ENCODE peak calls at places on chromosomes 16 and 17, in eight cellular contexts. One of them, this sample, is unnamed.

GRCh38 chr17:10550014-10550413 is 556 bp upstream of the MYH2 start:
- DNase-seq in HT-29: no peak
- DNase-seq in stimulated activated naive CD8-positive, alpha-beta T cell treated with anti-CD3 and anti-CD28 coated beads, Interleukin-15, amount 100 ng/mL, for 72 hours: no peak
- DNase-seq in NCI-H1436 treated with DMSO at 0.1 percent for 48 hours: no peak
- DNase-seq in astrocyte of the spinal cord: no peak
- DNase-seq in hypothalamus: no peak
- DNase-seq in T47D: no peak
- DNase-seq in glutamatergic neuron: no peak
- DNase-seq in this sample: no peak

GRCh38 chr16:27485811-27486210 is 63.9 kb downstream of the GTF3C1 start:
- DNase-seq in stimulated activated naive CD8-positive, alpha-beta T cell treated with anti-CD3 and anti-CD28 coated beads, Interleukin-15, amount 100 ng/mL, for 72 hours: no peak
- DNase-seq in glutamatergic neuron: no peak
- DNase-seq in T47D: no peak
- DNase-seq in NCI-H1436 treated with DMSO at 0.1 percent for 48 hours: no peak
- DNase-seq in astrocyte of the spinal cord: no peak
- DNase-seq in HT-29: no peak
- DNase-seq in hypothalamus: no peak
- DNase-seq in this sample: no peak

GRCh38 chr17:75843577-75844529 is at the start of gene UNC13D:
- DNase-seq in astrocyte of the spinal cord: no peak
- DNase-seq in NCI-H1436 treated with DMSO at 0.1 percent for 48 hours: no peak
- DNase-seq in HT-29: peak; percentile 50
- DNase-seq in T47D: no peak
- DNase-seq in hypothalamus: no peak
- DNase-seq in stimulated activated naive CD8-positive, alpha-beta T cell treated with anti-CD3 and anti-CD28 coated beads, Interleukin-15, amount 100 ng/mL, for 72 hours: peak; percentile 55
- DNase-seq in glutamatergic neuron: peak; percentile 21
- DNase-seq in this sample: no peak

GRCh38 chr17:20611314-20611713 is 31.8 kb downstream of the CDRT15L2 start:
- DNase-seq in astrocyte of the spinal cord: no peak
- DNase-seq in glutamatergic neuron: no peak
- DNase-seq in HT-29: no peak
- DNase-seq in NCI-H1436 treated with DMSO at 0.1 percent for 48 hours: no peak
- DNase-seq in hypothalamus: no peak
- DNase-seq in stimulated activated naive CD8-positive, alpha-beta T cell treated with anti-CD3 and anti-CD28 coated beads, Interleukin-15, amount 100 ng/mL, for 72 hours: no peak
- DNase-seq in T47D: no peak
- DNase-seq in this sample: no peak

GRCh38 chr16:65070831-65071230 is 51.0 kb downstream of the CDH11 start:
- DNase-seq in stimulated activated naive CD8-positive, alpha-beta T cell treated with anti-CD3 and anti-CD28 coated beads, Interleukin-15, amount 100 ng/mL, for 72 hours: no peak
- DNase-seq in T47D: no peak
- DNase-seq in NCI-H1436 treated with DMSO at 0.1 percent for 48 hours: no peak
- DNase-seq in HT-29: peak; percentile 12
- DNase-seq in hypothalamus: peak; percentile 88
- DNase-seq in glutamatergic neuron: no peak
- DNase-seq in astrocyte of the spinal cord: peak; percentile 97
- DNase-seq in this sample: peak; percentile 100

GRCh38 chr17:1803280-1803679 is 26.4 kb downstream of the SMYD4 start:
- DNase-seq in T47D: no peak
- DNase-seq in hypothalamus: no peak
- DNase-seq in NCI-H1436 treated with DMSO at 0.1 percent for 48 hours: no peak
- DNase-seq in HT-29: no peak
- DNase-seq in stimulated activated naive CD8-positive, alpha-beta T cell treated with anti-CD3 and anti-CD28 coated beads, Interleukin-15, amount 100 ng/mL, for 72 hours: no peak
- DNase-seq in astrocyte of the spinal cord: no peak
- DNase-seq in glutamatergic neuron: no peak
- DNase-seq in this sample: no peak

GRCh38 chr17:59513934-59514841 is 51.2 kb upstream of the DHX40 start:
- DNase-seq in T47D: no peak
- DNase-seq in NCI-H1436 treated with DMSO at 0.1 percent for 48 hours: peak; percentile 98
- DNase-seq in stimulated activated naive CD8-positive, alpha-beta T cell treated with anti-CD3 and anti-CD28 coated beads, Interleukin-15, amount 100 ng/mL, for 72 hours: no peak
- DNase-seq in glutamatergic neuron: peak; percentile 29
- DNase-seq in hypothalamus: no peak
- DNase-seq in HT-29: peak; percentile 95
- DNase-seq in astrocyte of the spinal cord: peak; percentile 64
- DNase-seq in this sample: peak; percentile 91

GRCh38 chr17:64718058-64718457 is 56.0 kb upstream of the SMURF2 start:
- DNase-seq in stimulated activated naive CD8-positive, alpha-beta T cell treated with anti-CD3 and anti-CD28 coated beads, Interleukin-15, amount 100 ng/mL, for 72 hours: no peak
- DNase-seq in T47D: no peak
- DNase-seq in HT-29: no peak
- DNase-seq in hypothalamus: no peak
- DNase-seq in astrocyte of the spinal cord: no peak
- DNase-seq in glutamatergic neuron: no peak
- DNase-seq in NCI-H1436 treated with DMSO at 0.1 percent for 48 hours: no peak
- DNase-seq in this sample: no peak

GRCh38 chr16:88941933-88942909 is 34.8 kb downstream of the CBFA2T3 start:
- DNase-seq in hypothalamus: peak; percentile 14
- DNase-seq in astrocyte of the spinal cord: no peak
- DNase-seq in NCI-H1436 treated with DMSO at 0.1 percent for 48 hours: no peak
- DNase-seq in glutamatergic neuron: peak; percentile 88
- DNase-seq in stimulated activated naive CD8-positive, alpha-beta T cell treated with anti-CD3 and anti-CD28 coated beads, Interleukin-15, amount 100 ng/mL, for 72 hours: peak; percentile 57
- DNase-seq in T47D: peak; percentile 94
- DNase-seq in HT-29: no peak
- DNase-seq in this sample: peak; percentile 15

GRCh38 chr17:13429201-13429600 is 172.5 kb downstream of the HS3ST3A1 start:
- DNase-seq in T47D: no peak
- DNase-seq in stimulated activated naive CD8-positive, alpha-beta T cell treated with anti-CD3 and anti-CD28 coated beads, Interleukin-15, amount 100 ng/mL, for 72 hours: no peak
- DNase-seq in HT-29: no peak
- DNase-seq in hypothalamus: no peak
- DNase-seq in NCI-H1436 treated with DMSO at 0.1 percent for 48 hours: no peak
- DNase-seq in astrocyte of the spinal cord: peak; percentile 70
- DNase-seq in glutamatergic neuron: no peak
- DNase-seq in this sample: peak; percentile 73

GRCh38 chr16:31344712-31345111 is 10.3 kb upstream of the ITGAX start:
- DNase-seq in T47D: no peak
- DNase-seq in stimulated activated naive CD8-positive, alpha-beta T cell treated with anti-CD3 and anti-CD28 coated beads, Interleukin-15, amount 100 ng/mL, for 72 hours: no peak
- DNase-seq in astrocyte of the spinal cord: no peak
- DNase-seq in glutamatergic neuron: no peak
- DNase-seq in hypothalamus: no peak
- DNase-seq in HT-29: no peak
- DNase-seq in NCI-H1436 treated with DMSO at 0.1 percent for 48 hours: no peak
- DNase-seq in this sample: no peak

GRCh38 chr16:66543541-66543940 is 6.4 kb downstream of the TK2 start:
- DNase-seq in T47D: no peak
- DNase-seq in HT-29: no peak
- DNase-seq in NCI-H1436 treated with DMSO at 0.1 percent for 48 hours: no peak
- DNase-seq in astrocyte of the spinal cord: no peak
- DNase-seq in stimulated activated naive CD8-positive, alpha-beta T cell treated with anti-CD3 and anti-CD28 coated beads, Interleukin-15, amount 100 ng/mL, for 72 hours: no peak
- DNase-seq in glutamatergic neuron: no peak
- DNase-seq in hypothalamus: no peak
- DNase-seq in this sample: no peak

GRCh38 chr16:77223184-77223583 is 24.0 kb downstream of the SYCE1L start:
- DNase-seq in HT-29: peak; percentile 39
- DNase-seq in hypothalamus: no peak
- DNase-seq in astrocyte of the spinal cord: no peak
- DNase-seq in T47D: no peak
- DNase-seq in glutamatergic neuron: no peak
- DNase-seq in stimulated activated naive CD8-positive, alpha-beta T cell treated with anti-CD3 and anti-CD28 coated beads, Interleukin-15, amount 100 ng/mL, for 72 hours: peak; percentile 13
- DNase-seq in NCI-H1436 treated with DMSO at 0.1 percent for 48 hours: no peak
- DNase-seq in this sample: no peak

GRCh38 chr16:29825145-29826044 is 5.1 kb downstream of the MVP start:
- DNase-seq in NCI-H1436 treated with DMSO at 0.1 percent for 48 hours: no peak
- DNase-seq in glutamatergic neuron: peak; percentile 84
- DNase-seq in HT-29: peak; percentile 75
- DNase-seq in stimulated activated naive CD8-positive, alpha-beta T cell treated with anti-CD3 and anti-CD28 coated beads, Interleukin-15, amount 100 ng/mL, for 72 hours: no peak
- DNase-seq in hypothalamus: no peak
- DNase-seq in astrocyte of the spinal cord: peak; percentile 92
- DNase-seq in T47D: no peak
- DNase-seq in this sample: peak; percentile 87

GRCh38 chr17:76670020-76670707 is 26.6 kb upstream of the ST6GALNAC1 start:
- DNase-seq in HT-29: no peak
- DNase-seq in NCI-H1436 treated with DMSO at 0.1 percent for 48 hours: no peak
- DNase-seq in T47D: no peak
- DNase-seq in astrocyte of the spinal cord: peak; percentile 34
- DNase-seq in glutamatergic neuron: no peak
- DNase-seq in hypothalamus: no peak
- DNase-seq in stimulated activated naive CD8-positive, alpha-beta T cell treated with anti-CD3 and anti-CD28 coated beads, Interleukin-15, amount 100 ng/mL, for 72 hours: no peak
- DNase-seq in this sample: peak; percentile 75

GRCh38 chr17:17766351-17767095 is 70.3 kb downstream of the SREBF1 start:
- DNase-seq in HT-29: no peak
- DNase-seq in astrocyte of the spinal cord: no peak
- DNase-seq in stimulated activated naive CD8-positive, alpha-beta T cell treated with anti-CD3 and anti-CD28 coated beads, Interleukin-15, amount 100 ng/mL, for 72 hours: no peak
- DNase-seq in glutamatergic neuron: no peak
- DNase-seq in NCI-H1436 treated with DMSO at 0.1 percent for 48 hours: no peak
- DNase-seq in hypothalamus: no peak
- DNase-seq in T47D: no peak
- DNase-seq in this sample: no peak

GRCh38 chr17:61072648-61073047 is 327.0 kb upstream of the TBX2 start:
- DNase-seq in hypothalamus: no peak
- DNase-seq in HT-29: no peak
- DNase-seq in NCI-H1436 treated with DMSO at 0.1 percent for 48 hours: no peak
- DNase-seq in T47D: peak; percentile 5
- DNase-seq in glutamatergic neuron: no peak
- DNase-seq in stimulated activated naive CD8-positive, alpha-beta T cell treated with anti-CD3 and anti-CD28 coated beads, Interleukin-15, amount 100 ng/mL, for 72 hours: no peak
- DNase-seq in astrocyte of the spinal cord: no peak
- DNase-seq in this sample: peak; percentile 41

GRCh38 chr17:57666946-57667345 is 78.2 kb downstream of the CCDC182 start:
- DNase-seq in stimulated activated naive CD8-positive, alpha-beta T cell treated with anti-CD3 and anti-CD28 coated beads, Interleukin-15, amount 100 ng/mL, for 72 hours: no peak
- DNase-seq in hypothalamus: no peak
- DNase-seq in HT-29: no peak
- DNase-seq in glutamatergic neuron: no peak
- DNase-seq in astrocyte of the spinal cord: no peak
- DNase-seq in T47D: no peak
- DNase-seq in NCI-H1436 treated with DMSO at 0.1 percent for 48 hours: no peak
- DNase-seq in this sample: no peak

GRCh38 chr17:82408288-82408937 is 9.7 kb upstream of the HEXD start:
- DNase-seq in glutamatergic neuron: no peak
- DNase-seq in astrocyte of the spinal cord: peak; percentile 39
- DNase-seq in NCI-H1436 treated with DMSO at 0.1 percent for 48 hours: no peak
- DNase-seq in HT-29: no peak
- DNase-seq in T47D: no peak
- DNase-seq in stimulated activated naive CD8-positive, alpha-beta T cell treated with anti-CD3 and anti-CD28 coated beads, Interleukin-15, amount 100 ng/mL, for 72 hours: no peak
- DNase-seq in hypothalamus: no peak
- DNase-seq in this sample: peak; percentile 39

GRCh38 chr17:28364665-28365363 is at the start of gene SEBOX:
- DNase-seq in hypothalamus: no peak
- DNase-seq in stimulated activated naive CD8-positive, alpha-beta T cell treated with anti-CD3 and anti-CD28 coated beads, Interleukin-15, amount 100 ng/mL, for 72 hours: no peak
- DNase-seq in glutamatergic neuron: no peak
- DNase-seq in astrocyte of the spinal cord: no peak
- DNase-seq in T47D: no peak
- DNase-seq in HT-29: no peak
- DNase-seq in NCI-H1436 treated with DMSO at 0.1 percent for 48 hours: no peak
- DNase-seq in this sample: no peak

GRCh38 chr17:82267575-82268379 is 5.7 kb downstream of the CSNK1D start:
- DNase-seq in T47D: no peak
- DNase-seq in astrocyte of the spinal cord: peak; percentile 95
- DNase-seq in hypothalamus: peak; percentile 92
- DNase-seq in NCI-H1436 treated with DMSO at 0.1 percent for 48 hours: no peak
- DNase-seq in HT-29: peak; percentile 94
- DNase-seq in glutamatergic neuron: no peak
- DNase-seq in stimulated activated naive CD8-positive, alpha-beta T cell treated with anti-CD3 and anti-CD28 coated beads, Interleukin-15, amount 100 ng/mL, for 72 hours: no peak
- DNase-seq in this sample: peak; percentile 98

GRCh38 chr16:87042551-87043272 is 274.5 kb downstream of the C16orf95 start:
- DNase-seq in T47D: no peak
- DNase-seq in NCI-H1436 treated with DMSO at 0.1 percent for 48 hours: no peak
- DNase-seq in glutamatergic neuron: no peak
- DNase-seq in hypothalamus: no peak
- DNase-seq in astrocyte of the spinal cord: no peak
- DNase-seq in stimulated activated naive CD8-positive, alpha-beta T cell treated with anti-CD3 and anti-CD28 coated beads, Interleukin-15, amount 100 ng/mL, for 72 hours: no peak
- DNase-seq in HT-29: no peak
- DNase-seq in this sample: no peak

GRCh38 chr16:49767414-49767813 is 88.5 kb downstream of the ZNF423 start:
- DNase-seq in NCI-H1436 treated with DMSO at 0.1 percent for 48 hours: no peak
- DNase-seq in hypothalamus: no peak
- DNase-seq in T47D: no peak
- DNase-seq in astrocyte of the spinal cord: no peak
- DNase-seq in HT-29: no peak
- DNase-seq in glutamatergic neuron: no peak
- DNase-seq in stimulated activated naive CD8-positive, alpha-beta T cell treated with anti-CD3 and anti-CD28 coated beads, Interleukin-15, amount 100 ng/mL, for 72 hours: no peak
- DNase-seq in this sample: no peak

This sample was measured in choroid plexus epithelial cell.